ENCODE peak calls at places on chromosomes 7 and 10, in seven cellular contexts. L is COLO829; Q is esophagus squamous epithelium; Y is activated CD4-positive, CD25-positive, alpha-beta regulatory T cell; I is stimulated activated CD4-positive, alpha-beta T cell treated with anti-CD3 and anti-CD28 coated beads, Interleukin-1b, Interleukin-23, amount 100 ng/mL, for 4 hours; M is heart right ventricle; C is NCI-H1092. J is an unnamed sample.

GRCh38 chr10:61897671-61898434 is 3.6 kb upstream of the ARID5B start:
- DNase-seq in L (no peak), Q (no peak), Y (no peak), I (no peak), M (peak), C (no peak), J (no peak)

GRCh38 chr10:104080762-104081161 is 4.9 kb downstream of the COL17A1 start:
- DNase-seq in L (no peak), Q (no peak), Y (no peak), I (no peak), M (no peak), C (peak), J (no peak)

GRCh38 chr10:62652114-62652513 is 152.4 kb upstream of the ADO start:
- DNase-seq in L (no peak), Q (no peak), Y (no peak), I (no peak), M (no peak), C (no peak), J (no peak)

GRCh38 chr7:101681170-101682007 is 52.3 kb upstream of the MYL10 start:
- DNase-seq in L (peak), Q (no peak), Y (no peak), I (no peak), M (peak), C (no peak), J (no peak)

GRCh38 chr10:34780818-34781380 is 34.2 kb downstream of the PARD3 start:
- DNase-seq in L (peak), Q (no peak), Y (no peak), I (no peak), M (peak), C (no peak), J (no peak)

GRCh38 chr7:101172854-101173751 is 7.0 kb downstream of the NAT16 start:
- DNase-seq in L (no peak), Q (no peak), Y (no peak), I (no peak), M (peak), C (peak), J (no peak)

GRCh38 chr10:131311661-131312260 is at the start of gene TCERG1L:
- DNase-seq in L (no peak), Q (no peak), Y (no peak), I (peak), M (no peak), C (peak), J (no peak)

GRCh38 chr10:123998197-123999141 is 94.9 kb downstream of the CHST15 start:
- DNase-seq in L (no peak), Q (no peak), Y (no peak), I (no peak), M (no peak), C (no peak), J (no peak)

GRCh38 chr7:126557271-126557670 is 695.5 kb downstream of the GRM8 start:
- DNase-seq in L (no peak), Q (no peak), Y (no peak), I (no peak), M (no peak), C (no peak), J (no peak)

GRCh38 chr7:70319057-70319456 is 720.8 kb downstream of the AUTS2 start:
- DNase-seq in L (no peak), Q (no peak), Y (no peak), I (no peak), M (no peak), C (no peak), J (no peak)

GRCh38 chr7:56028942-56029630 is 22.2 kb downstream of the PSPH start:
- DNase-seq in L (no peak), Q (no peak), Y (no peak), I (no peak), M (no peak), C (no peak), J (no peak)

GRCh38 chr7:17095001-17095574 is 203.4 kb upstream of the AHR start:
- DNase-seq in L (peak), Q (no peak), Y (no peak), I (no peak), M (no peak), C (no peak), J (no peak)

GRCh38 chr7:76509931-76510877 is at the start of gene UPK3B:
- DNase-seq in L (no peak), Q (no peak), Y (no peak), I (no peak), M (no peak), C (no peak), J (no peak)

GRCh38 chr10:24914148-24914547 is 38.3 kb downstream of the PRTFDC1 start:
- DNase-seq in L (no peak), Q (no peak), Y (no peak), I (no peak), M (no peak), C (no peak), J (no peak)

GRCh38 chr7:74002474-74003017 is 25.4 kb upstream of the ELN start:
- DNase-seq in L (peak), Q (no peak), Y (no peak), I (no peak), M (peak), C (no peak), J (no peak)

GRCh38 chr7:46633200-46633599 is 712.1 kb upstream of the IGFBP3 start:
- DNase-seq in L (no peak), Q (no peak), Y (no peak), I (no peak), M (no peak), C (no peak), J (no peak)

GRCh38 chr10:106705576-106706526 is 458.7 kb downstream of the SORCS1 start:
- DNase-seq in L (peak), Q (no peak), Y (no peak), I (no peak), M (peak), C (peak), J (peak)

GRCh38 chr10:3987142-3987974 is 202.3 kb upstream of the KLF6 start:
- DNase-seq in L (peak), Q (no peak), Y (no peak), I (no peak), M (no peak), C (no peak), J (no peak)

GRCh38 chr7:73436031-73436929 is 2.7 kb downstream of the FZD9 start:
- DNase-seq in L (no peak), Q (no peak), Y (no peak), I (no peak), M (no peak), C (no peak), J (no peak)

GRCh38 chr10:42982886-42983594 is 93.8 kb upstream of the RET start:
- DNase-seq in L (no peak), Q (no peak), Y (no peak), I (no peak), M (no peak), C (no peak), J (no peak)

GRCh38 chr7:132103718-132104117 is 472.6 kb downstream of the PLXNA4 start:
- DNase-seq in L (no peak), Q (no peak), Y (no peak), I (no peak), M (no peak), C (no peak), J (no peak)

GRCh38 chr10:110739811-110740271 is 95.7 kb downstream of the RBM20 start:
- DNase-seq in L (peak), Q (no peak), Y (no peak), I (no peak), M (no peak), C (no peak), J (no peak)

GRCh38 chr10:101067356-101068083 is 5.7 kb downstream of the KAZALD1 start:
- DNase-seq in L (peak), Q (no peak), Y (peak), I (peak), M (peak), C (peak), J (peak)

GRCh38 chr7:146375155-146375554 is 258.6 kb downstream of the CNTNAP2 start:
- DNase-seq in L (no peak), Q (no peak), Y (no peak), I (no peak), M (no peak), C (no peak), J (no peak)

GRCh38 chr7:51590746-51591145 is 274.1 kb upstream of the COBL start:
- DNase-seq in L (no peak), Q (no peak), Y (no peak), I (no peak), M (no peak), C (no peak), J (no peak)

GRCh38 chr10:101570764-101571572 is 17.1 kb downstream of the POLL start:
- DNase-seq in L (no peak), Q (no peak), Y (no peak), I (no peak), M (no peak), C (no peak), J (no peak)

GRCh38 chr7:23530355-23530754 is 1.4 kb downstream of the TRA2A start:
- DNase-seq in L (peak), Q (no peak), Y (no peak), I (no peak), M (no peak), C (peak), J (no peak)

GRCh38 chr7:120043250-120043649 is 229.7 kb upstream of the KCND2 start:
- DNase-seq in L (no peak), Q (no peak), Y (no peak), I (no peak), M (no peak), C (no peak), J (no peak)

J was measured in activated CD4-positive, alpha-beta T cell treated with anti-CD3 and anti-CD28 coated beads for 24 hours.